ENCODE peak calls at places on chromosomes 16 and 17, in four cellular contexts. W is H9, J is NCI-H2029, T is NCI-H774. V is an unnamed sample.

GRCh38 chr17:34672176-34672785 is 92.9 kb downstream of the TMEM132E start:
- DNase-seq in W (no peak), J (no peak), T (no peak), V (no peak)

GRCh38 chr16:17836868-17837602 is 366.3 kb upstream of the XYLT1 start:
- DNase-seq in W (peak), J (no peak), T (no peak), V (no peak)

GRCh38 chr17:17395246-17395802 is 81.5 kb upstream of the MED9 start:
- DNase-seq in W (no peak), J (no peak), T (no peak), V (no peak)

GRCh38 chr16:10886739-10887269 is 9.8 kb downstream of the CIITA start:
- DNase-seq in W (no peak), J (no peak), T (no peak), V (no peak)

GRCh38 chr17:54435966-54436365 is 464.7 kb upstream of the TOM1L1 start:
- DNase-seq in W (peak), J (no peak), T (no peak), V (no peak)

GRCh38 chr16:11801481-11802021 is 4.5 kb upstream of the ZC3H7A start:
- DNase-seq in W (no peak), J (no peak), T (no peak), V (no peak)

GRCh38 chr16:56355221-56355620 is 70.1 kb downstream of the AMFR start:
- DNase-seq in W (no peak), J (no peak), T (no peak), V (no peak)

GRCh38 chr17:45824901-45825492 is 19.7 kb upstream of the SPPL2C start:
- DNase-seq in W (no peak), J (no peak), T (no peak), V (no peak)

GRCh38 chr16:56109205-56109604 is 82.1 kb upstream of the GNAO1 start:
- DNase-seq in W (no peak), J (no peak), T (no peak), V (no peak)

GRCh38 chr16:88287219-88287618 is 95.5 kb upstream of the ZNF469 start:
- DNase-seq in W (no peak), J (no peak), T (no peak), V (no peak)

GRCh38 chr16:19574625-19575024 is 19.1 kb downstream of the VPS35L start:
- DNase-seq in W (no peak), J (no peak), T (no peak), V (no peak)

GRCh38 chr17:76576189-76576588 is 9.5 kb downstream of the ST6GALNAC2 start:
- DNase-seq in W (no peak), J (no peak), T (no peak), V (no peak)

GRCh38 chr17:17342242-17342945 is 39.2 kb downstream of the NT5M start:
- DNase-seq in W (peak), J (no peak), T (no peak), V (no peak)

GRCh38 chr16:57672824-57673223 is 4.7 kb downstream of the ADGRG3 start:
- DNase-seq in W (no peak), J (no peak), T (no peak), V (no peak)

GRCh38 chr17:44083250-44083849 is 12.8 kb downstream of the G6PC3 start:
- DNase-seq in W (peak), J (no peak), T (no peak), V (no peak)

GRCh38 chr17:21020622-21021021 is 22.2 kb downstream of the USP22 start:
- DNase-seq in W (no peak), J (no peak), T (no peak), V (no peak)

GRCh38 chr16:47713225-47713595 is 252.1 kb downstream of the PHKB start:
- DNase-seq in W (no peak), J (no peak), T (no peak), V (no peak)

GRCh38 chr16:398551-399277 is 1.7 kb downstream of the NME4 start:
- DNase-seq in W (peak), J (no peak), T (no peak), V (no peak)

GRCh38 chr17:79907855-79908254 is 68.6 kb upstream of the CBX4 start:
- DNase-seq in W (no peak), J (no peak), T (no peak), V (no peak)

V was measured in ureter.